ENCODE peak calls at places on chromosomes 12 and 14, in nine cellular contexts. One of them, this sample, is unnamed.

GRCh38 chr12:663293-663871 is at the start of gene NINJ2:
- DNase-seq in gastrocnemius medialis: no peak
- DNase-seq in adrenal gland: no peak
- DNase-seq in kidney: no peak
- DNase-seq in mucosa of descending colon: no peak
- DNase-seq in tibial nerve: no peak
- DNase-seq in dorsolateral prefrontal cortex: peak
- DNase-seq in CD8-positive, alpha-beta T cell: no peak
- DNase-seq in cardiac muscle cell: no peak
- DNase-seq in this sample: no peak

GRCh38 chr12:66744956-66745383 is 66.1 kb upstream of the GRIP1 start:
- DNase-seq in gastrocnemius medialis: no peak
- DNase-seq in adrenal gland: no peak
- DNase-seq in kidney: no peak
- DNase-seq in mucosa of descending colon: no peak
- DNase-seq in tibial nerve: no peak
- DNase-seq in dorsolateral prefrontal cortex: no peak
- DNase-seq in CD8-positive, alpha-beta T cell: no peak
- DNase-seq in cardiac muscle cell: no peak
- DNase-seq in this sample: no peak

GRCh38 chr12:118237908-118238307 is 102.0 kb downstream of the PEBP1 start:
- DNase-seq in gastrocnemius medialis: no peak
- DNase-seq in adrenal gland: no peak
- DNase-seq in kidney: no peak
- DNase-seq in mucosa of descending colon: no peak
- DNase-seq in tibial nerve: no peak
- DNase-seq in dorsolateral prefrontal cortex: no peak
- DNase-seq in CD8-positive, alpha-beta T cell: no peak
- DNase-seq in cardiac muscle cell: no peak
- DNase-seq in this sample: no peak

GRCh38 chr12:47247418-47247817 is 167.7 kb upstream of the AMIGO2 start:
- DNase-seq in gastrocnemius medialis: no peak
- DNase-seq in adrenal gland: no peak
- DNase-seq in kidney: no peak
- DNase-seq in mucosa of descending colon: no peak
- DNase-seq in tibial nerve: no peak
- DNase-seq in dorsolateral prefrontal cortex: no peak
- DNase-seq in CD8-positive, alpha-beta T cell: no peak
- DNase-seq in cardiac muscle cell: no peak
- DNase-seq in this sample: no peak

GRCh38 chr12:112473056-112473455 is 54.3 kb downstream of the PTPN11 start:
- DNase-seq in gastrocnemius medialis: no peak
- DNase-seq in adrenal gland: no peak
- DNase-seq in kidney: no peak
- DNase-seq in mucosa of descending colon: no peak
- DNase-seq in tibial nerve: no peak
- DNase-seq in dorsolateral prefrontal cortex: no peak
- DNase-seq in CD8-positive, alpha-beta T cell: no peak
- DNase-seq in cardiac muscle cell: no peak
- DNase-seq in this sample: no peak

GRCh38 chr14:49999216-49999761 is 106.4 kb downstream of the ARF6 start:
- DNase-seq in gastrocnemius medialis: peak
- DNase-seq in adrenal gland: peak
- DNase-seq in kidney: peak
- DNase-seq in mucosa of descending colon: peak
- DNase-seq in tibial nerve: peak
- DNase-seq in dorsolateral prefrontal cortex: no peak
- DNase-seq in CD8-positive, alpha-beta T cell: peak
- DNase-seq in cardiac muscle cell: no peak
- DNase-seq in this sample: peak

GRCh38 chr14:77151918-77152588 is 10.5 kb upstream of the ZDHHC22 start:
- DNase-seq in gastrocnemius medialis: no peak
- DNase-seq in adrenal gland: no peak
- DNase-seq in kidney: no peak
- DNase-seq in mucosa of descending colon: no peak
- DNase-seq in tibial nerve: no peak
- DNase-seq in dorsolateral prefrontal cortex: no peak
- DNase-seq in CD8-positive, alpha-beta T cell: no peak
- DNase-seq in cardiac muscle cell: no peak
- DNase-seq in this sample: peak

GRCh38 chr12:116943419-116944372 is 32.9 kb downstream of the FBXW8 start:
- DNase-seq in gastrocnemius medialis: no peak
- DNase-seq in adrenal gland: peak
- DNase-seq in kidney: no peak
- DNase-seq in mucosa of descending colon: no peak
- DNase-seq in tibial nerve: no peak
- DNase-seq in dorsolateral prefrontal cortex: no peak
- DNase-seq in CD8-positive, alpha-beta T cell: no peak
- DNase-seq in cardiac muscle cell: no peak
- DNase-seq in this sample: no peak

GRCh38 chr12:108750471-108751402 is 19.4 kb upstream of the CORO1C start:
- DNase-seq in gastrocnemius medialis: no peak
- DNase-seq in adrenal gland: no peak
- DNase-seq in kidney: no peak
- DNase-seq in mucosa of descending colon: no peak
- DNase-seq in tibial nerve: no peak
- DNase-seq in dorsolateral prefrontal cortex: no peak
- DNase-seq in CD8-positive, alpha-beta T cell: no peak
- DNase-seq in cardiac muscle cell: no peak
- DNase-seq in this sample: no peak

DNA sequence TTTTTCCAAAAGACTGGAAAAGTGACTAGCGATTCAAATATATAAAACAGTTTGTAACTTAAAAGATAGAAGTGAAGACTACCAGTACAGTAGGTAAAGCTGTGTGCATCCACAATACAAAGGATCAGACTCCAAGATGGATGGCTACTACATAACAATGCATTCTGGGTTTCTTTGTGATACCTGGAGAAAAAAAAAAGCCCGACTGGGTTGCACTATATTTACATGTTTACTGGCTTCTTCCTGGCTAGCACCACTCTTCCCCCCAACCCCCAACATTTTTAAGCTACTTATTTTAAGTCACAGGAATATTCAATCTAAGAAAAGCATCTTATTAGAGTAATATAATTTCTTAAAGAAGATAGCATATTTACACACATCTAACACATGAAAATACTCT is 61.1 kb upstream of the SINHCAF start:
- DNase-seq in gastrocnemius medialis: no peak
- DNase-seq in adrenal gland: no peak
- DNase-seq in kidney: no peak
- DNase-seq in mucosa of descending colon: no peak
- DNase-seq in tibial nerve: no peak
- DNase-seq in dorsolateral prefrontal cortex: no peak
- DNase-seq in CD8-positive, alpha-beta T cell: no peak
- DNase-seq in cardiac muscle cell: no peak
- DNase-seq in this sample: no peak
- H3K4me3 ChIP-seq in gastrocnemius medialis: no peak
- H3K4me3 ChIP-seq in adrenal gland: no peak
- H3K4me3 ChIP-seq in kidney: no peak
- H3K4me3 ChIP-seq in mucosa of descending colon: no peak
- H3K4me3 ChIP-seq in tibial nerve: no peak
- H3K4me3 ChIP-seq in dorsolateral prefrontal cortex: no peak
- H3K4me3 ChIP-seq in CD8-positive, alpha-beta T cell: no peak
- H3K4me3 ChIP-seq in cardiac muscle cell: no peak
- H3K4me3 ChIP-seq in this sample: no peak

GRCh38 chr12:124386059-124386458 is 91.2 kb downstream of the RFLNA start:
- DNase-seq in gastrocnemius medialis: peak
- DNase-seq in adrenal gland: no peak
- DNase-seq in kidney: no peak
- DNase-seq in mucosa of descending colon: no peak
- DNase-seq in tibial nerve: no peak
- DNase-seq in dorsolateral prefrontal cortex: no peak
- DNase-seq in CD8-positive, alpha-beta T cell: no peak
- DNase-seq in cardiac muscle cell: no peak
- DNase-seq in this sample: peak
- H3K4me3 ChIP-seq in gastrocnemius medialis: peak
- H3K4me3 ChIP-seq in adrenal gland: no peak
- H3K4me3 ChIP-seq in kidney: no peak
- H3K4me3 ChIP-seq in mucosa of descending colon: no peak
- H3K4me3 ChIP-seq in tibial nerve: peak
- H3K4me3 ChIP-seq in dorsolateral prefrontal cortex: peak
- H3K4me3 ChIP-seq in CD8-positive, alpha-beta T cell: no peak
- H3K4me3 ChIP-seq in cardiac muscle cell: no peak
- H3K4me3 ChIP-seq in this sample: peak

GRCh38 chr12:71686658-71687025 is 760 bp downstream of the TMEM19 start:
- DNase-seq in gastrocnemius medialis: no peak
- DNase-seq in adrenal gland: no peak
- DNase-seq in kidney: no peak
- DNase-seq in mucosa of descending colon: no peak
- DNase-seq in tibial nerve: no peak
- DNase-seq in dorsolateral prefrontal cortex: no peak
- DNase-seq in CD8-positive, alpha-beta T cell: no peak
- DNase-seq in cardiac muscle cell: no peak
- DNase-seq in this sample: no peak
- H3K4me3 ChIP-seq in gastrocnemius medialis: peak
- H3K4me3 ChIP-seq in adrenal gland: peak
- H3K4me3 ChIP-seq in kidney: peak
- H3K4me3 ChIP-seq in mucosa of descending colon: peak
- H3K4me3 ChIP-seq in tibial nerve: peak
- H3K4me3 ChIP-seq in dorsolateral prefrontal cortex: peak
- H3K4me3 ChIP-seq in CD8-positive, alpha-beta T cell: peak
- H3K4me3 ChIP-seq in cardiac muscle cell: peak
- H3K4me3 ChIP-seq in this sample: peak

GRCh38 chr12:25598956-25599355 is 45.9 kb upstream of the LMNTD1 start:
- DNase-seq in gastrocnemius medialis: no peak
- DNase-seq in adrenal gland: no peak
- DNase-seq in kidney: no peak
- DNase-seq in mucosa of descending colon: no peak
- DNase-seq in tibial nerve: no peak
- DNase-seq in dorsolateral prefrontal cortex: no peak
- DNase-seq in CD8-positive, alpha-beta T cell: no peak
- DNase-seq in cardiac muscle cell: no peak
- DNase-seq in this sample: no peak
- H3K4me3 ChIP-seq in gastrocnemius medialis: no peak
- H3K4me3 ChIP-seq in adrenal gland: no peak
- H3K4me3 ChIP-seq in kidney: no peak
- H3K4me3 ChIP-seq in mucosa of descending colon: no peak
- H3K4me3 ChIP-seq in tibial nerve: no peak
- H3K4me3 ChIP-seq in dorsolateral prefrontal cortex: no peak
- H3K4me3 ChIP-seq in CD8-positive, alpha-beta T cell: no peak
- H3K4me3 ChIP-seq in cardiac muscle cell: no peak
- H3K4me3 ChIP-seq in this sample: no peak

GRCh38 chr12:30796508-30796780 is 41.7 kb upstream of the CAPRIN2 start:
- DNase-seq in gastrocnemius medialis: peak
- DNase-seq in adrenal gland: peak
- DNase-seq in kidney: no peak
- DNase-seq in mucosa of descending colon: no peak
- DNase-seq in tibial nerve: no peak
- DNase-seq in dorsolateral prefrontal cortex: no peak
- DNase-seq in CD8-positive, alpha-beta T cell: no peak
- DNase-seq in cardiac muscle cell: peak
- DNase-seq in this sample: peak

GRCh38 chr12:30797689-30798088 is 42.9 kb upstream of the CAPRIN2 start:
- DNase-seq in gastrocnemius medialis: no peak
- DNase-seq in adrenal gland: no peak
- DNase-seq in kidney: no peak
- DNase-seq in mucosa of descending colon: no peak
- DNase-seq in tibial nerve: no peak
- DNase-seq in dorsolateral prefrontal cortex: no peak
- DNase-seq in CD8-positive, alpha-beta T cell: no peak
- DNase-seq in cardiac muscle cell: no peak
- DNase-seq in this sample: no peak

GRCh38 chr12:30795660-30796507 is 41.1 kb upstream of the CAPRIN2 start:
- DNase-seq in gastrocnemius medialis: no peak
- DNase-seq in adrenal gland: peak
- DNase-seq in kidney: peak
- DNase-seq in mucosa of descending colon: peak
- DNase-seq in tibial nerve: no peak
- DNase-seq in dorsolateral prefrontal cortex: peak
- DNase-seq in CD8-positive, alpha-beta T cell: peak
- DNase-seq in cardiac muscle cell: peak
- DNase-seq in this sample: peak

GRCh38 chr12:30795410-30795659 is 40.6 kb upstream of the CAPRIN2 start:
- DNase-seq in gastrocnemius medialis: no peak
- DNase-seq in adrenal gland: no peak
- DNase-seq in kidney: no peak
- DNase-seq in mucosa of descending colon: no peak
- DNase-seq in tibial nerve: no peak
- DNase-seq in dorsolateral prefrontal cortex: no peak
- DNase-seq in CD8-positive, alpha-beta T cell: no peak
- DNase-seq in cardiac muscle cell: no peak
- DNase-seq in this sample: no peak

DNA sequence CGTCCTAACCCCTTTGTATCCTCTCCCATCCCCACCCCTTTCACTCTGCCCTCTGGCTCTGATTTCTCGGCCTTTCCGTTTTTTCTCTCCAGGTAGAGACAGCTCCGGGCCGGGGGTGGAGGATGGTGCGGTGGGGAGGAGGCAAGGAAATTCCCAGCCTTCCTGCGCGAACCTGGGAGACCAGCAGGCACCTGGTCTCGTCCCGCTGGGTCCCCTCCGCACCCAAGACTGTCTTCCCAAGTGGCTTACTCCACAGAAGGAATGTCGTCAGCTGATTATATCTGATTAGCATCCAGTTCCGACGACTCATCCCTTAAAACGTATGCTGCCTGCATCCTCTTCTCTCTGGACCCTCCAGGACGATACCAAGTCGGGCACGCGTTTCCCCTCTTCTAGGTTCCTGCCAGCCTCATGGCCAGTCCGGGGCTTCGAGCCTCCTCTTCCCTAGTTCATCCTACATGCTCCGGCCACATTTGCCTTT is 42.2 kb upstream of the CAPRIN2 start:
- DNase-seq in gastrocnemius medialis: no peak
- DNase-seq in adrenal gland: no peak
- DNase-seq in kidney: peak
- DNase-seq in mucosa of descending colon: no peak
- DNase-seq in tibial nerve: no peak
- DNase-seq in dorsolateral prefrontal cortex: no peak
- DNase-seq in CD8-positive, alpha-beta T cell: no peak
- DNase-seq in cardiac muscle cell: peak
- DNase-seq in this sample: peak
- H3K4me3 ChIP-seq in gastrocnemius medialis: peak
- H3K4me3 ChIP-seq in adrenal gland: peak
- H3K4me3 ChIP-seq in kidney: peak
- H3K4me3 ChIP-seq in mucosa of descending colon: no peak
- H3K4me3 ChIP-seq in tibial nerve: peak
- H3K4me3 ChIP-seq in dorsolateral prefrontal cortex: peak
- H3K4me3 ChIP-seq in CD8-positive, alpha-beta T cell: no peak
- H3K4me3 ChIP-seq in cardiac muscle cell: peak
- H3K4me3 ChIP-seq in this sample: peak

DNA sequence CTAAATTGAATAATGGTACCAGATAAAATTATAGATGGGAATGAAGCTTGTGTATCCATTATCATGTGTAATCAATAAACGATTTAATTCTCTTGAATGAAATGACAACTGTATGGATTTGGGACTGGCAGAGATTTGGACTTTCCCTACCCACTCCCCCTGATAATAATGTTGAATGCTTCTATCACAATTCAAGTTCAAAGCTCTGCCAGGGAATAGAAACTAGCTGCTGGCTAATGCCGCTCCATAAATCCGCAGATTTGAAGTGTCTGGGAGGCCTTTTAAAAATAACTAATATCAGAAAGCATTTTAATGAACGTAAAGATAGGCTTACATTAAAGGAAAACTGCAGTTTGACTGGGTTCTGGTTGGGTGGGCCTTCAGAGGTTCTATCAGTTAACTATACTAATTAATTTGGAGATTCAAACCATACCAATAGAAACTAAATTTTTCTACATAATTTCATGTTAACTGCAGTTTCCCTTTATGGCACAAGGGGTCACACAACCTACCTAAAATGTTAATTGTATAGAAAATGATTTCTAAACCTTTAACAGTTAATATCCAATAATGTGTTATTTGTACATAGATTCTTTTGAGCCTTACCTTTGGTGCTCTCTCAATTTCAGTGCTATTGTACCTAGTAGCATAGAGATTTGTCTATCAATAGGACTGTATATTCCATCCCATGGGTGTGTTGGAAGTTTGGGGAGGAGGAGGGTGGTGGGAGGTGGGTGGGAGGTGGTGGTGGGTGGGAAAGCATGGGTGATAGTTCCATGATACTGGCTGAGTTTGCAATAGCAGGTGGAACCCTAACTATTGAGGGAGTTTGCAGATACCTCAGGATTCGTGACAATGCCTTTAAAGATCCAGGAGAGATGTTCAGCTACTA is 4.9 kb downstream of the HNRNPA1 start:
- DNase-seq in gastrocnemius medialis: no peak
- DNase-seq in adrenal gland: no peak
- DNase-seq in kidney: no peak
- DNase-seq in mucosa of descending colon: no peak
- DNase-seq in tibial nerve: no peak
- DNase-seq in dorsolateral prefrontal cortex: no peak
- DNase-seq in CD8-positive, alpha-beta T cell: no peak
- DNase-seq in cardiac muscle cell: no peak
- DNase-seq in this sample: no peak
- H3K4me3 ChIP-seq in gastrocnemius medialis: peak
- H3K4me3 ChIP-seq in adrenal gland: no peak
- H3K4me3 ChIP-seq in kidney: no peak
- H3K4me3 ChIP-seq in mucosa of descending colon: no peak
- H3K4me3 ChIP-seq in tibial nerve: no peak
- H3K4me3 ChIP-seq in dorsolateral prefrontal cortex: no peak
- H3K4me3 ChIP-seq in CD8-positive, alpha-beta T cell: no peak
- H3K4me3 ChIP-seq in cardiac muscle cell: peak
- H3K4me3 ChIP-seq in this sample: no peak

This sample was measured in SJCRH30.